ENCODE peak calls at places on chromosomes 2 and 18, in four cellular contexts. K is mucosa of descending colon, M is upper lobe of right lung, A is right atrium auricular region. X is an unnamed sample.

GRCh38 chr2:127941461-127941860 is 55.7 kb upstream of the AMMECR1L start:
- DNase-seq in M (no peak), K (no peak), A (no peak), X (no peak)

GRCh38 chr2:86026744-86027065 is 79.0 kb downstream of the POLR1A start:
- DNase-seq in K (no peak), M (no peak), A (no peak), X (peak; percentile 41)

GRCh38 chr2:158926478-158926948 is 41.9 kb upstream of the TANC1 start:
- DNase-seq in M (no peak), A (no peak), K (no peak), X (no peak)

GRCh38 chr18:35624140-35624539 is 42.6 kb downstream of the GALNT1 start:
- DNase-seq in K (no peak), M (no peak), A (no peak), X (no peak)

GRCh38 chr18:68399721-68400120 is 315.2 kb downstream of the TMX3 start:
- DNase-seq in A (no peak), M (no peak), K (no peak), X (no peak)

GRCh38 chr2:113756088-113757058 is at the start of gene SLC35F5:
- DNase-seq in M (peak; percentile 97), A (peak; percentile 91), K (peak; percentile 95), X (peak; percentile 98)

GRCh38 chr18:52402814-52403213 is 62.8 kb downstream of the DCC start:
- DNase-seq in M (no peak), A (no peak), K (no peak), X (no peak)

GRCh38 chr2:227472265-227473018 is 486 bp downstream of the AGFG1 start:
- DNase-seq in M (peak; percentile 82), K (peak; percentile 72), A (no peak), X (peak; percentile 63)

GRCh38 chr2:120747281-120747680 is 11.6 kb downstream of the GLI2 start:
- DNase-seq in A (no peak), M (no peak), K (no peak), X (peak; percentile 27)

GRCh38 chr2:107174126-107174525 is 288.2 kb upstream of the ST6GAL2 start:
- DNase-seq in A (no peak), M (no peak), K (no peak), X (no peak)

GRCh38 chr2:116747103-116747502 is 1067.4 kb upstream of the DDX18 start:
- DNase-seq in M (no peak), A (no peak), K (no peak), X (no peak)

GRCh38 chr2:58921676-58922075 is 680.6 kb upstream of the FANCL start:
- DNase-seq in M (no peak), K (no peak), A (no peak), X (no peak)

GRCh38 chr2:147855316-147855715 is 10.5 kb downstream of the ACVR2A start:
- DNase-seq in M (no peak), A (no peak), K (no peak), X (no peak)

GRCh38 chr2:19072161-19072560 is 286.3 kb downstream of the OSR1 start:
- DNase-seq in M (no peak), A (no peak), K (no peak), X (no peak)

GRCh38 chr2:197251576-197251975 is 59.0 kb downstream of the ANKRD44 start:
- DNase-seq in M (no peak), A (no peak), K (no peak), X (no peak)

GRCh38 chr2:42935692-42936631 is 143.6 kb upstream of the HAAO start:
- DNase-seq in M (no peak), A (no peak), K (no peak), X (peak; percentile 67)

GRCh38 chr2:65231121-65231520 is 3.5 kb downstream of the ACTR2 start:
- DNase-seq in M (no peak), A (no peak), K (no peak), X (no peak)

GRCh38 chr2:216620806-216621205 is 12.4 kb upstream of the IGFBP2 start:
- DNase-seq in K (no peak), A (no peak), M (no peak), X (no peak)

GRCh38 chr2:157223624-157224205 is 33.8 kb upstream of the GALNT5 start:
- DNase-seq in M (no peak), K (no peak), A (no peak), X (no peak)

GRCh38 chr18:41150316-41150715 is 804.7 kb upstream of the PIK3C3 start:
- DNase-seq in M (no peak), K (no peak), A (no peak), X (no peak)

GRCh38 chr2:135782231-135782630 is 40.6 kb downstream of the UBXN4 start:
- DNase-seq in A (no peak), M (no peak), K (no peak), X (no peak)

GRCh38 chr2:104945211-104945610 is 91.3 kb downstream of the POU3F3 start:
- DNase-seq in M (no peak), A (no peak), K (no peak), X (no peak)

GRCh38 chr2:129801575-129801974 is 177.9 kb upstream of the RAB6C start:
- DNase-seq in K (no peak), A (no peak), M (no peak), X (no peak)

GRCh38 chr18:24658302-24658701 is 197.9 kb downstream of the HRH4 start:
- DNase-seq in M (no peak), K (no peak), A (no peak), X (no peak)

GRCh38 chr2:39379643-39380524 is 57.2 kb downstream of the MAP4K3 start:
- DNase-seq in A (no peak), M (no peak), K (no peak), X (no peak)

GRCh38 chr2:186641807-186642321 is 52.0 kb upstream of the FAM171B start:
- DNase-seq in A (no peak), K (no peak), M (no peak), X (no peak)

GRCh38 chr2:47174731-47175361 is 19.7 kb upstream of the STPG4 start:
- DNase-seq in M (no peak), A (no peak), K (no peak), X (peak; percentile 66)

GRCh38 chr18:52394602-52395001 is 54.6 kb downstream of the DCC start:
- DNase-seq in A (no peak), K (no peak), M (no peak), X (no peak)

GRCh38 chr2:172086349-172087190 is 1.3 kb downstream of the DLX1 start:
- DNase-seq in A (no peak), M (no peak), K (no peak), X (no peak)

GRCh38 chr2:181374741-181375675 is 82.2 kb upstream of the ITGA4 start:
- DNase-seq in A (no peak), M (no peak), K (no peak), X (no peak)

GRCh38 chr18:46294751-46295150 is 190.6 kb downstream of the HAUS1 start:
- DNase-seq in K (no peak), M (peak; percentile 6), A (no peak), X (no peak)

GRCh38 chr2:88680916-88681315 is 10.6 kb upstream of the RPIA start:
- DNase-seq in A (no peak), K (no peak), M (no peak), X (no peak)

GRCh38 chr18:60503166-60503565 is 130.6 kb upstream of the MC4R start:
- DNase-seq in A (no peak), K (no peak), M (no peak), X (no peak)
- H3K4me3 ChIP-seq in A (no peak overlapping the region), K (no peak overlapping the region), M (no peak overlapping the region), X (no peak overlapping the region)

GRCh38 chr18:7414459-7414858 is 152.7 kb upstream of the PTPRM start:
- DNase-seq in A (peak; percentile 72), M (no peak), K (no peak), X (no peak)

GRCh38 chr18:7413906-7414305 is 153.2 kb upstream of the PTPRM start:
- DNase-seq in K (no peak), A (no peak), M (no peak), X (no peak)

GRCh38 chr18:7417742-7418141 is 149.4 kb upstream of the PTPRM start:
- DNase-seq in M (no peak), K (no peak), A (no peak), X (no peak)

GRCh38 chr18:7415081-7415894 is 151.8 kb upstream of the PTPRM start:
- DNase-seq in M (no peak), K (no peak), A (no peak), X (peak; percentile 28)
- H3K4me3 ChIP-seq in M (no peak overlapping the region), K (no peak overlapping the region), A (no peak overlapping the region), X (no peak overlapping the region)

GRCh38 chr2:25586726-25587144 is 86.6 kb downstream of the DTNB start:
- DNase-seq in K (no peak), M (no peak), A (no peak), X (no peak)
- H3K4me3 ChIP-seq in K (no peak overlapping the region), M (no peak overlapping the region), A (no peak overlapping the region), X (no peak overlapping the region)

DNA sequence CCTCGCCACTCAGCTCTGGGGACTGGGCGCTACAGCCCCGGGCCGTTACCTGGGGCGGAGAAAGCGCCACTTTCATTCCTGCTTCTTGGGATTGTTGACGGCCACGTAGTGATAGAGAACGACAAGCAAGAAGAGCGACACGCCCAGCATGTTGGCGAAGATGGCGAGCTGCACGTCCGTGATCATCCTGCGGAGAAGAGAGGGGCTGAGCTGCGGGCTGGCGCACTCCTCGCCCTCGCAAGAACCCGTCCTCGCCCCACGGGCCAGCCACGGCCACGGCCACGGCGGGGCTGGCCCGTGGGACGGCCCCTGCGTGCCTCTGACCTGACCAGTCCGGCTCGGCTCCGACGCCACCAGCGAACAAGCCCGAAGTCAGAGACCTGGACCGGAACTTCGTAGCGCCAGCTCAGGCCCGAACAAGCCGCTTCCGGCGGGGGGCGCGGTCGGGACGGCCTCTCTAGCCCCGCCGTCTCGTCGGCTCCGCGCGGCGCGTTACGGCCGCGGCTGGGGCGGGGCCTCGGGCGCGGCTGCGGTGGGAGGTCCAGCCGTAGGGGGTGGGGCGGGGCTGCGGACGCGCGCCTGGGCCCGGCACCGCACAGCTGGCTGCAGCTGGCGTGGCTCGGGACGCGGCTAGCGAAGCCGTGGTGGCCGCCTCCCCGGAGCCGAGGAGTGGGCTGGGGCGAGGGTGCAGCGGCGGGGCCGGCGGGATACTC is at the start of gene OST4:
- DNase-seq in K (peak; percentile 96), M (peak; percentile 97), A (peak; percentile 95), X (peak; percentile 95)
- H3K4me3 ChIP-seq in K (peak within 1 kb of the TSS; percentile 55), M (peak within 1 kb of the TSS; percentile 96), A (peak within 1 kb of the TSS; percentile 65), X (peak within 1 kb of the TSS; percentile 68)

GRCh38 chr2:103254611-103255010 is 492.8 kb downstream of the TMEM182 start:
- DNase-seq in A (no peak), M (no peak), K (no peak), X (no peak)

GRCh38 chr2:103252781-103253180 is 490.9 kb downstream of the TMEM182 start:
- DNase-seq in K (no peak), M (no peak), A (no peak), X (no peak)

DNA sequence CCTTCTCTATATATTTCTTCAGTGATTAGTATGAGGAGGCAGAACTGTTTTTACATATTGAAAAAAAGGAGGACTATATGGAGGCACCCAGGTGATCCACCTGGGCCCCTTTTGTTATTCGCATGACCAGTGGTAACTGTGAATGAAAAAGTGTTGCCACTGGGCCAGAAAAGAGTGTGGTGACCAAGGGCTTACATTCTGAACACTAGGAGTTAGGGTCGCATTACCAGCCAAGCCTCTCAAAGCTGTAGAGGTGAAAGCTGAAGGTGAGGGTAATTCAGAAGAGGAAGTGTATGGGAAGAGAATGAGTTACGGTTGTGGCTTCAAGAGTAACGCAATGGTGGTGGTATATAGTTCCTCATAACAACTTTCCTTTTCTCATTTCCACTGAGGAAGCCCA is 487.6 kb downstream of the TMEM182 start:
- DNase-seq in K (no peak), M (no peak), A (no peak), X (no peak)
- H3K4me3 ChIP-seq in K (no peak overlapping the region), M (no peak overlapping the region), A (no peak overlapping the region), X (no peak overlapping the region)